ENCODE peak calls at places on chromosomes 4 and X, in ten cellular contexts. N is AG04449, Y is fibroblast of pulmonary artery, K is thoracic aorta, J is AG10803, A is HFFc6, V is cardiac muscle cell, B is nephron progenitor cell, O is BJ, U is right atrium auricular region. C is an unnamed sample.

GRCh38 chr4:8641931-8642650 is 49.5 kb downstream of the CPZ start:
- DNase-seq in N (no peak), Y (no peak), K (no peak), J (no peak), A (no peak), V (no peak), B (no peak), O (no peak), U (no peak), C (no peak)

GRCh38 chr4:39932776-39933402 is 44.8 kb downstream of the PDS5A start:
- DNase-seq in N (no peak), Y (no peak), K (no peak), J (no peak), A (no peak), V (no peak), B (no peak), O (no peak), U (no peak), C (no peak)

GRCh38 chrX:8784162-8784561 is 17.0 kb downstream of the FAM9A start:
- DNase-seq in N (no peak), Y (no peak), K (no peak), J (no peak), A (no peak), V (no peak), B (no peak), O (no peak), U (no peak), C (no peak)

GRCh38 chr4:85498068-85498733 is 23.3 kb downstream of the ARHGAP24 start:
- DNase-seq in N (no peak), Y (peak; percentile 65), K (no peak), J (peak; percentile 91), A (peak; percentile 73), V (no peak), B (no peak), O (peak; percentile 47), U (peak; percentile 79), C (no peak)

GRCh38 chrX:70476934-70477733 is 32.5 kb downstream of the DLG3 start:
- DNase-seq in N (no peak), Y (peak; percentile 49), K (no peak), J (peak; percentile 26), A (peak; percentile 49), V (no peak), B (no peak), O (peak; percentile 15), U (no peak), C (no peak)

GRCh38 chrX:129600981-129601424 is 53.8 kb downstream of the APLN start:
- DNase-seq in N (no peak), Y (peak; percentile 33), K (no peak), J (peak; percentile 22), A (no peak), V (peak; percentile 19), B (peak; percentile 21), O (no peak), U (no peak), C (peak; percentile 26)

GRCh38 chrX:22577181-22577580 is 304.5 kb downstream of the CBLL2 start:
- DNase-seq in N (peak; percentile 40), Y (peak; percentile 24), K (no peak), J (peak; percentile 52), A (peak; percentile 70), V (no peak), B (no peak), O (no peak), U (no peak), C (no peak)

GRCh38 chrX:154761977-154762528 is 611 bp upstream of the DKC1 start:
- DNase-seq in N (no peak), Y (no peak), K (no peak), J (no peak), A (no peak), V (no peak), B (no peak), O (no peak), U (no peak), C (no peak)

GRCh38 chr4:168593399-168593798 is 96.5 kb downstream of the PALLD start:
- DNase-seq in N (no peak), Y (no peak), K (no peak), J (no peak), A (no peak), V (no peak), B (no peak), O (no peak), U (no peak), C (no peak)

GRCh38 chr4:184097815-184098214 is 119.9 kb downstream of the ENPP6 start:
- DNase-seq in N (no peak), Y (no peak), K (no peak), J (no peak), A (no peak), V (no peak), B (no peak), O (no peak), U (no peak), C (no peak)

GRCh38 chr4:158172558-158173258 is at the start of gene GASK1B:
- DNase-seq in N (no peak), Y (peak; percentile 83), K (no peak), J (peak; percentile 65), A (peak; percentile 55), V (peak; percentile 64), B (peak; percentile 30), O (no peak), U (no peak), C (no peak)

GRCh38 chr4:110902500-110902899 is 279.6 kb upstream of the PITX2 start:
- DNase-seq in N (peak; percentile 56), Y (no peak), K (no peak), J (peak; percentile 75), A (no peak), V (no peak), B (no peak), O (no peak), U (no peak), C (no peak)

GRCh38 chrX:142084611-142085010 is 120.5 kb downstream of the MAGEC2 start:
- DNase-seq in N (no peak), Y (peak; percentile 2), K (no peak), J (no peak), A (no peak), V (no peak), B (no peak), O (no peak), U (no peak), C (no peak)

GRCh38 chrX:140764401-140764919 is 54.9 kb downstream of the LINC00632 start:
- DNase-seq in N (no peak), Y (peak; percentile 60), K (peak; percentile 2), J (peak; percentile 68), A (peak; percentile 41), V (peak; percentile 57), B (peak; percentile 60), O (no peak), U (no peak), C (peak; percentile 48)

DNA sequence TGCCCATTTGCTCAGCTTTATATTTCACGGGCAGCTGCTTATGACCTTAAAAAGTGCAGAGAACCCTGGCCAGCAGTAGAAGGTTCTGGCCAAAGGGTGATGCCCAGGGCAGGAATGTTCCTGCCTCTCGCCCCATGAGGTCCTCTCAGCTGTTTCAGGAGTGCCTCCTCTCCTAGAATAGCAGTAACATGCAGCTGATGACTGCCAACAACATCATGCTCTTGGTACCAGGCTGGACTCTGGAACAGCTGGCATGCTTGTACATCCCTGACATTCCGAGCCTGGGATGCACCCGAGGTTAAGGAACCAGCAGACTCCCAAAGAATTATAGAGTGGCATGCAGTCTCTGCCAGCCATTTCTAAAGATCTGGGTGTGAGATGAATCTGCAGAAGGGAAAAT is 11.7 kb upstream of the TENM3 start:
- DNase-seq in N (no peak), Y (no peak), K (no peak), J (no peak), A (no peak), V (no peak), B (no peak), O (no peak), U (no peak), C (no peak)
- TF ChIP-seq CTCF in N (no peak), Y (no peak), K (no peak), J (no peak), A (no peak), V (no peak), B (no peak), O (no peak), U (no peak), C (no peak)

GRCh38 chr4:153792007-153792892 is 3.4 kb upstream of the SFRP2 start:
- DNase-seq in N (no peak), Y (peak; percentile 29), K (no peak), J (peak; percentile 56), A (no peak), V (peak; percentile 80), B (peak; percentile 86), O (no peak), U (peak; percentile 75), C (peak; percentile 95)

GRCh38 chr4:153789741-153790651 is 1.1 kb upstream of the SFRP2 start:
- DNase-seq in N (no peak), Y (no peak), K (no peak), J (peak; percentile 23), A (no peak), V (no peak), B (peak; percentile 18), O (no peak), U (no peak), C (peak; percentile 47)

GRCh38 chr4:153790962-153791551 is 2.2 kb upstream of the SFRP2 start:
- DNase-seq in N (no peak), Y (peak; percentile 11), K (no peak), J (peak; percentile 25), A (no peak), V (peak; percentile 75), B (peak; percentile 78), O (no peak), U (no peak), C (peak; percentile 73)

GRCh38 chr4:153794001-153794400 is 5.1 kb upstream of the SFRP2 start:
- DNase-seq in N (no peak), Y (no peak), K (no peak), J (no peak), A (no peak), V (no peak), B (no peak), O (no peak), U (no peak), C (no peak)

DNA sequence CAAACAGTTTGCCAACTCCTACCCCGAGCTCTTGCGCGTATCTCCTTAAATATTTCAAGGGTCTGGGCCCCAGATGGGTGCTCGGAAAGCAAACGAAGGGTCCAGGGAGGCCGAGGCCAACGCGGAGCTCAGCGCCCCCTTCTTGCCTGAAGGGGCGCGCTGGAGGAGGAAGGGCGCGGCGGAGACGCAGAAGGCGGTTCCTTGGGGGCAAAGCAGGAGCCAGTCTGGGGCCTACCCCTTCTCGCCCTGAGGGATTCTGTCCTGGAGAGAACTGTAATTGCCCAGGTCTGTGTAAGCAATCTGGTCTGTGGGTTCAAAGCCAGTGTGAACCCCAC is 4.0 kb upstream of the SFRP2 start:
- DNase-seq in N (no peak), Y (no peak), K (no peak), J (no peak), A (no peak), V (no peak), B (no peak), O (no peak), U (no peak), C (no peak)
- TF ChIP-seq CTCF in N (no peak), Y (no peak), K (no peak), J (no peak), A (no peak), V (no peak), B (no peak), O (no peak), U (no peak), C (no peak)

GRCh38 chr4:4524364-4524763 is 17.5 kb downstream of the STX18 start:
- DNase-seq in N (no peak), Y (no peak), K (no peak), J (no peak), A (no peak), V (peak; percentile 21), B (peak; percentile 8), O (no peak), U (no peak), C (no peak)
- TF ChIP-seq CTCF in N (peak; percentile 3), Y (no peak), K (no peak), J (no peak), A (peak; percentile 16), V (no peak), B (no peak), O (no peak), U (no peak), C (peak; percentile 24)

GRCh38 chr4:108030332-108030731 is 40.6 kb downstream of the HADH start:
- DNase-seq in N (peak; percentile 21), Y (peak; percentile 77), K (no peak), J (peak; percentile 79), A (peak; percentile 64), V (peak; percentile 60), B (peak; percentile 44), O (peak; percentile 16), U (no peak), C (peak; percentile 35)
- TF ChIP-seq CTCF in N (peak; percentile 69), Y (peak; percentile 60), K (no peak), J (peak; percentile 75), A (peak; percentile 69), V (peak; percentile 66), B (peak; percentile 51), O (peak; percentile 73), U (no peak), C (peak; percentile 70)

C was measured in neural crest cell.